ENCODE peak calls at places on chromosomes 7 and 10, in eight cellular contexts. W, J, N, Z, A, P, X and U are unnamed samples.

GRCh38 chr10:72906446-72906845 is 12.9 kb downstream of the OIT3 start:
- DNase-seq in W (no peak), J (no peak), N (no peak), Z (no peak), A (no peak), P (no peak), X (no peak), U (no peak)

GRCh38 chr10:95618101-95618500 is 38.4 kb downstream of the ALDH18A1 start:
- DNase-seq in W (no peak), J (no peak), N (no peak), Z (no peak), A (no peak), P (no peak), X (no peak), U (no peak)

GRCh38 chr7:81478664-81479063 is 291.2 kb downstream of the HGF start:
- DNase-seq in W (no peak), J (no peak), N (no peak), Z (no peak), A (no peak), P (no peak), X (no peak), U (no peak)

GRCh38 chr7:12803542-12803941 is 116.1 kb downstream of the ARL4A start:
- DNase-seq in W (no peak), J (no peak), N (no peak), Z (no peak), A (no peak), P (no peak), X (no peak), U (no peak)

GRCh38 chr10:131911451-131911850 is 10.6 kb downstream of the PPP2R2D start:
- DNase-seq in W (no peak), J (no peak), N (no peak), Z (no peak), A (no peak), P (no peak), X (peak), U (no peak)

GRCh38 chr7:73811760-73812168 is 19.0 kb upstream of the CLDN4 start:
- DNase-seq in W (no peak), J (peak), N (peak), Z (peak), A (peak), P (peak), X (no peak), U (peak)

GRCh38 chr10:54441286-54441685 is 359.7 kb downstream of the PCDH15 start:
- DNase-seq in W (no peak), J (no peak), N (no peak), Z (no peak), A (no peak), P (peak), X (no peak), U (no peak)

GRCh38 chr10:123798856-123799255 is 92.8 kb downstream of the CPXM2 start:
- DNase-seq in W (no peak), J (no peak), N (no peak), Z (no peak), A (no peak), P (no peak), X (no peak), U (no peak)

GRCh38 chr10:43255644-43256431 is 11.0 kb downstream of the RASGEF1A start:
- DNase-seq in W (no peak), J (peak), N (peak), Z (peak), A (peak), P (no peak), X (peak), U (peak)

GRCh38 chr10:58666024-58666423 is 153.4 kb downstream of the BICC1 start:
- DNase-seq in W (no peak), J (no peak), N (no peak), Z (no peak), A (no peak), P (peak), X (no peak), U (no peak)

GRCh38 chr10:75593690-75594556 is 162.5 kb downstream of the LRMDA start:
- DNase-seq in W (no peak), J (no peak), N (peak), Z (no peak), A (peak), P (no peak), X (no peak), U (no peak)

DNA sequence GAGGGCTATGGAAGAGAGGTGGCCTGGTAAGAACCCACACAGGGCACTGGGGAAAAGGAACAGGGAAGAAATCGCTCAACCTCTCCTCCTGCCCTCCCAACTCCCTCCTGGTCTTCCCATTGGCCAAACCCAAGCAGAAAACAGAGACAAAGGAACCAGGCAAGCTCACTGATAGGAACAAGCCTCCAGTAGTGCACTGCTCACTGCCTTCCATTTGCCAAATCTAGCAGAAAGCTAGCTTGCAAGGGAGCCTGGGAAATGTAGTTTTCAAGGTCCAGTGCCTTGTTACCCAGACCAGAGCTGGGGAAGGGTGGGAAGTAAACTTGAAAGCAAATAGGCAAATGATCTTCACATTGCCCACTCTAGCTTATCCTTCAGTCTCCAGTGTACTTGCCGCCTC is 556.1 kb upstream of the AUTS2 start:
- DNase-seq in W (no peak), J (no peak), N (no peak), Z (no peak), A (no peak), P (no peak), X (no peak), U (no peak)
- TF ChIP-seq CTCF in W (no peak), J (no peak), N (no peak), Z (no peak), A (no peak), P (no peak), X (no peak), U (no peak)

GRCh38 chr7:116526897-116527296 is 2.1 kb downstream of the CAV1 start:
- DNase-seq in W (no peak), J (no peak), N (no peak), Z (no peak), A (no peak), P (no peak), X (no peak), U (no peak)

GRCh38 chr7:116530107-116530820 is 5.4 kb downstream of the CAV1 start:
- DNase-seq in W (no peak), J (no peak), N (no peak), Z (no peak), A (no peak), P (no peak), X (no peak), U (no peak)

GRCh38 chr7:116528008-116528789 is 3.4 kb downstream of the CAV1 start:
- DNase-seq in W (no peak), J (no peak), N (no peak), Z (no peak), A (no peak), P (peak), X (peak), U (peak)

GRCh38 chr7:116527521-116527920 is 2.7 kb downstream of the CAV1 start:
- DNase-seq in W (no peak), J (no peak), N (no peak), Z (no peak), A (no peak), P (no peak), X (no peak), U (peak)

DNA sequence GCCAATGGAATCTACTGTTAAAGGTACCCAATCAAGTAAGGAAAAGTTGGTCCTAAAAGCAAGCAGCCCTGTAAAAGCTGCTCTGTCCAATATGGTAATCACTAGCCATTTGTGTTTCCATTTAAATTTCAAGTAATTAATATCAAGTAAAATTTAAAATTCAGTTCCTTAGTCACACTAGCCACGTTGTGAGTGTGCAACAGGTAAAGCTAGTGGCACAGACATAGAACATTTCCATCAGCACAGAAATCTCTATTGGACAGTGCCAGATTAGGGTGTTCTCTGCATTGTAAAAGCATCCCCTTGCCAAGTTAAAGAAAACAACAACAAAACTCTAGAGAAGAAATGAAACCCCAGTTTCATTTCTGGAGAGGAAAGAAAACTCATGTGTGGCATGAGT is 4.4 kb downstream of the CAV1 start:
- DNase-seq in W (no peak), J (no peak), N (no peak), Z (no peak), A (no peak), P (no peak), X (no peak), U (no peak)
- H3K4me3 ChIP-seq in W (peak), J (no peak), N (no peak), Z (no peak), A (no peak), P (peak), X (peak), U (no peak)

GRCh38 chr10:91296471-91296870 is 76.0 kb downstream of the PCGF5 start:
- DNase-seq in W (no peak), J (peak), N (no peak), Z (no peak), A (peak), P (no peak), X (no peak), U (peak)
- TF ChIP-seq CTCF in W (peak), J (peak), N (peak), Z (peak), A (peak), P (peak), X (no peak), U (peak)

DNA sequence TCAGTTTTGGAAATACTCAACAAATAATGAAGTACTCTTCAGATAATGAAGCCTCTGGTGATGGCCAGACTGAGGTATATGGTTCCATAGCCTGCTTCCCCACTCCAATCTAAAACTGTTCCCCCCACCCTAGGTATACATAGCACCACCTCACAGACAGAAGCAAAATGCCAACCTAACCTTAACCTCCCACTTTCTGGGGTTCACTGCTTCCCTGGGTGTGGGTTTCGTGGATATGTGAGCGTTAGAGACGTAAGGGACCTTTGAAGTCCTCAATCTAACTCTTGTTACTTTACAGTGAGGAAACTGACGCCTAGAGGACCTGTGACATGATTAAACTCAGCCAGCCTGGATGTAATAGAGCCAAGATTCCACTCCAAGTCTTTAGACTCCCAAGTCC is 1.4 kb downstream of the RHBDD2 start:
- DNase-seq in W (no peak), J (no peak), N (no peak), Z (no peak), A (no peak), P (no peak), X (no peak), U (no peak)
- H3K4me3 ChIP-seq in W (peak), J (peak), N (no peak), Z (no peak), A (peak), P (peak), X (no peak), U (peak)

DNA sequence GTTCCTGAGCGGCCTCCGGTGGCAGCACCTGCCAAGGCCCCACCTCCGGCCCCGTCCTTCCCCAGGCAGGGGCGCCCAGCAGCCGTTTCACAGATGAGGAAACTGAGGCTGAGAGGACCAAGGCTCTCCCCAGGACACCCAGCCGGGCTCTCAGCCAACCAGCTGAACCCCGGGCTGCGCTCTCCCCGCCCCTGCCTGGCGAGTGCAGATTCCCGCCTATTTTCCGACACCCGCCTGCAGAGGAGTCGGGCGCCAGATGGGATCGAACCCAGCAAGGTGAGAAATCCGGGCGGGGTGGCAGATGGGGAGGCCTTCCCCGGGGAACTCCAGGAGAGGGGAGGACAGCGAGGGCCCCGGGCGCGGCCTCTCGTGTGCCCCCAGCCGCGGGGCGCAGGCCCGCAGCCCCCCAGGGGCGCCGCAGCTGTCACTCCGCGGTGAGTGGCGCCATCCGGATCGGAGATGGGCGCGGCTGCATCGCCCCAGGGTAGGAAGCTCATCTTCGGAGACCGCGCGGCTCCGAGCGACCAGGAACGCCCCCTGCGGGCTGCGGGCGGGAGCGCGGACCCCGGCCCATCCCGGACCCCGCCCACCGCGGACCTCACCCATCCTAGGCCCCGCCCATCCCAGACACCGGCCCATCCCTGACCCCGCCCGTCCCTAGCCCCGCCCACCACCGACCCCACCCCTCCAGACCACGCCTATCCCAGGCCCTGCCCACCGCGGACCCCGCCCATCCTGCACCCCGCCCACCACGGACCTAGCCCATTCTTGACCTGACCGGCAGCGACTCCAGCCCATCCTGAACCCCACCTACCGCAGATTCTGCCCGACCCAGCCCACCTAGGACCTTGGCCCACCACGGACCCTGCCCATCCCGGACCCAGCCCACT is 90.3 kb downstream of the MICALL2 start:
- DNase-seq in W (no peak), J (peak), N (peak), Z (peak), A (peak), P (no peak), X (no peak), U (no peak)
- TF ChIP-seq CTCF in W (no peak), J (peak), N (peak), Z (peak), A (peak), P (no peak), X (no peak), U (no peak)

GRCh38 chr7:20331231-20331880 is 656 bp downstream of the ITGB8 start:
- DNase-seq in W (no peak), J (peak), N (peak), Z (no peak), A (peak), P (no peak), X (peak), U (peak)
- H3K4me3 ChIP-seq in W (peak), J (peak), N (peak), Z (no peak), A (peak), P (peak), X (peak), U (peak)

DNA sequence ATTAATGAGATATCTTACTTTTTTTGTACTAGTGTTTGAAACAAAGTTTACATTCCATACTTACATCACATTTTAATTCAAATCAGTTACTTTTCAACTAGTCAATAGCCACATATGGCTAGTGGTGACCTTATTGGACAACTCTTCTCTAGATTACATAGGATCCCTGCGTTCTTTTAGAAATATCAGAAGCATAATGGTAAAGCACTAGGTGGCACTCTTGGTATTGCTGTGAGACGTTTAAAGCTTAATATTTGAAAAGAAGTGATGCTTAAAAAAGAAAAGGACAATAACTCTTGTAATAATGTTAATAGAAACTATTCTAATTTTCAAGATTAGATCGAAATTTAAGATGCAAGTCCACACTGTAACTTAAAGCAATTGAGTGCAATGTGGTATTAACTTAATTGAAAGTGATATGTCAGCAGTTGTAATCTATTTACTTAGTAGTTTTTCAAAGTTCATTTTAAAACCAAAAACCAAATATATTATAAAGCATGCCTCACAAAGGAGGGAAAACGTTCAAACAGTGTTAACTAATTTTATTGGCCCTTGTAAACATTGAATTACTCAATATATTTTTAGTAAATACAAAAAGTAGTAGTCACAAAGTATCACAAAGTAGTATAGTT is 339.1 kb downstream of the ATRNL1 start:
- DNase-seq in W (no peak), J (peak), N (no peak), Z (no peak), A (peak), P (peak), X (no peak), U (peak)
- TF ChIP-seq CTCF in W (peak), J (peak), N (peak), Z (no peak), A (peak), P (peak), X (no peak), U (peak)